ENCODE peak calls at places on chromosomes 1 and 21, in eight cellular contexts. One of them, this sample, is unnamed.

GRCh38 chr1:177236967-177237366 is 66.2 kb downstream of the BRINP2 start:
- DNase-seq in body of pancreas: no peak
- DNase-seq in transverse colon: no peak
- DNase-seq in spleen: no peak
- DNase-seq in IMR-90: no peak
- DNase-seq in tibial nerve: no peak
- DNase-seq in uterus: no peak
- DNase-seq in testis: no peak
- DNase-seq in this sample: no peak

GRCh38 chr1:227937031-227937430 is 10.7 kb downstream of the WNT9A start:
- DNase-seq in IMR-90: no peak
- DNase-seq in uterus: no peak
- DNase-seq in spleen: peak
- DNase-seq in body of pancreas: peak
- DNase-seq in transverse colon: peak
- DNase-seq in tibial nerve: no peak
- DNase-seq in testis: no peak
- DNase-seq in this sample: no peak

GRCh38 chr1:246527402-246528088 is 20.5 kb upstream of the SMYD3 start:
- DNase-seq in transverse colon: no peak
- DNase-seq in body of pancreas: no peak
- DNase-seq in spleen: no peak
- DNase-seq in IMR-90: no peak
- DNase-seq in testis: no peak
- DNase-seq in tibial nerve: no peak
- DNase-seq in uterus: no peak
- DNase-seq in this sample: no peak

GRCh38 chr21:33122507-33122906 is 52.6 kb downstream of the OLIG1 start:
- DNase-seq in uterus: no peak
- DNase-seq in transverse colon: no peak
- DNase-seq in spleen: no peak
- DNase-seq in IMR-90: no peak
- DNase-seq in tibial nerve: no peak
- DNase-seq in body of pancreas: no peak
- DNase-seq in testis: no peak
- DNase-seq in this sample: no peak

GRCh38 chr1:110783292-110783918 is 89.5 kb upstream of the CD53 start:
- DNase-seq in tibial nerve: peak
- DNase-seq in testis: peak
- DNase-seq in spleen: no peak
- DNase-seq in transverse colon: peak
- DNase-seq in uterus: no peak
- DNase-seq in IMR-90: peak
- DNase-seq in body of pancreas: peak
- DNase-seq in this sample: peak

GRCh38 chr21:43717967-43718871 is 710 bp upstream of the PDXK start:
- DNase-seq in transverse colon: no peak
- DNase-seq in IMR-90: no peak
- DNase-seq in spleen: peak
- DNase-seq in body of pancreas: no peak
- DNase-seq in tibial nerve: no peak
- DNase-seq in uterus: peak
- DNase-seq in testis: no peak
- DNase-seq in this sample: no peak

GRCh38 chr1:51063121-51063520 is 38.9 kb upstream of the C1orf185 start:
- DNase-seq in transverse colon: no peak
- DNase-seq in uterus: no peak
- DNase-seq in IMR-90: peak
- DNase-seq in testis: no peak
- DNase-seq in body of pancreas: no peak
- DNase-seq in tibial nerve: no peak
- DNase-seq in spleen: no peak
- DNase-seq in this sample: peak

GRCh38 chr1:173161510-173162221 is 45.5 kb downstream of the TNFSF4 start:
- DNase-seq in IMR-90: peak
- DNase-seq in testis: no peak
- DNase-seq in transverse colon: no peak
- DNase-seq in spleen: no peak
- DNase-seq in uterus: no peak
- DNase-seq in tibial nerve: no peak
- DNase-seq in body of pancreas: no peak
- DNase-seq in this sample: no peak

GRCh38 chr1:72366473-72366872 is 84.1 kb upstream of the NEGR1 start:
- DNase-seq in body of pancreas: no peak
- DNase-seq in tibial nerve: peak
- DNase-seq in spleen: no peak
- DNase-seq in IMR-90: peak
- DNase-seq in transverse colon: no peak
- DNase-seq in testis: no peak
- DNase-seq in uterus: no peak
- DNase-seq in this sample: no peak

GRCh38 chr1:66731462-66731861 is 20.8 kb upstream of the DYNLT5 start:
- DNase-seq in transverse colon: no peak
- DNase-seq in spleen: no peak
- DNase-seq in body of pancreas: no peak
- DNase-seq in testis: no peak
- DNase-seq in IMR-90: no peak
- DNase-seq in tibial nerve: no peak
- DNase-seq in uterus: no peak
- DNase-seq in this sample: no peak

GRCh38 chr1:163999131-163999530 is 559.9 kb upstream of the PBX1 start:
- DNase-seq in transverse colon: no peak
- DNase-seq in testis: no peak
- DNase-seq in spleen: no peak
- DNase-seq in uterus: no peak
- DNase-seq in body of pancreas: no peak
- DNase-seq in tibial nerve: no peak
- DNase-seq in IMR-90: no peak
- DNase-seq in this sample: no peak

GRCh38 chr21:37878946-37879660 is 37.2 kb downstream of the KCNJ6 start:
- DNase-seq in uterus: no peak
- DNase-seq in body of pancreas: no peak
- DNase-seq in IMR-90: peak
- DNase-seq in testis: no peak
- DNase-seq in tibial nerve: no peak
- DNase-seq in transverse colon: no peak
- DNase-seq in spleen: no peak
- DNase-seq in this sample: peak

GRCh38 chr1:234919061-234919755 is 209.4 kb downstream of the TOMM20 start:
- DNase-seq in testis: peak
- DNase-seq in IMR-90: no peak
- DNase-seq in spleen: peak
- DNase-seq in tibial nerve: peak
- DNase-seq in body of pancreas: peak
- DNase-seq in uterus: peak
- DNase-seq in transverse colon: peak
- DNase-seq in this sample: no peak

GRCh38 chr1:227299688-227300087 is 18.6 kb downstream of the CDC42BPA start:
- DNase-seq in testis: no peak
- DNase-seq in tibial nerve: no peak
- DNase-seq in IMR-90: peak
- DNase-seq in spleen: no peak
- DNase-seq in uterus: no peak
- DNase-seq in transverse colon: no peak
- DNase-seq in body of pancreas: no peak
- DNase-seq in this sample: no peak

GRCh38 chr1:81703736-81704463 is 96.8 kb upstream of the ADGRL2 start:
- DNase-seq in spleen: no peak
- DNase-seq in body of pancreas: no peak
- DNase-seq in IMR-90: peak
- DNase-seq in tibial nerve: no peak
- DNase-seq in uterus: no peak
- DNase-seq in transverse colon: no peak
- DNase-seq in testis: no peak
- DNase-seq in this sample: no peak

GRCh38 chr1:190154744-190155143 is 322.9 kb downstream of the BRINP3 start:
- DNase-seq in tibial nerve: no peak
- DNase-seq in IMR-90: no peak
- DNase-seq in testis: no peak
- DNase-seq in uterus: no peak
- DNase-seq in spleen: no peak
- DNase-seq in body of pancreas: no peak
- DNase-seq in transverse colon: no peak
- DNase-seq in this sample: no peak

GRCh38 chr1:229675396-229675795 is 49.3 kb downstream of the URB2 start:
- DNase-seq in tibial nerve: no peak
- DNase-seq in transverse colon: no peak
- DNase-seq in spleen: no peak
- DNase-seq in body of pancreas: no peak
- DNase-seq in testis: no peak
- DNase-seq in uterus: no peak
- DNase-seq in IMR-90: no peak
- DNase-seq in this sample: no peak

GRCh38 chr1:114154146-114154962 is 685 bp upstream of the SYT6 start:
- DNase-seq in spleen: no peak
- DNase-seq in uterus: no peak
- DNase-seq in body of pancreas: peak
- DNase-seq in testis: peak
- DNase-seq in transverse colon: no peak
- DNase-seq in IMR-90: no peak
- DNase-seq in tibial nerve: no peak
- DNase-seq in this sample: no peak

GRCh38 chr1:181743878-181744312 is 260.6 kb downstream of the CACNA1E start:
- DNase-seq in body of pancreas: peak
- DNase-seq in transverse colon: no peak
- DNase-seq in testis: no peak
- DNase-seq in IMR-90: no peak
- DNase-seq in uterus: peak
- DNase-seq in spleen: no peak
- DNase-seq in tibial nerve: no peak
- DNase-seq in this sample: no peak

GRCh38 chr1:156475568-156476500 is 24.7 kb downstream of the MEF2D start:
- DNase-seq in spleen: peak
- DNase-seq in transverse colon: peak
- DNase-seq in uterus: peak
- DNase-seq in testis: peak
- DNase-seq in tibial nerve: peak
- DNase-seq in body of pancreas: peak
- DNase-seq in IMR-90: peak
- DNase-seq in this sample: no peak

GRCh38 chr1:81797701-81798100 is 3.0 kb upstream of the ADGRL2 start:
- DNase-seq in tibial nerve: no peak
- DNase-seq in uterus: no peak
- DNase-seq in IMR-90: no peak
- DNase-seq in transverse colon: no peak
- DNase-seq in testis: no peak
- DNase-seq in body of pancreas: no peak
- DNase-seq in spleen: no peak
- DNase-seq in this sample: no peak

GRCh38 chr1:43853161-43853921 is 80.3 kb upstream of the ARTN start:
- DNase-seq in body of pancreas: peak
- DNase-seq in transverse colon: peak
- DNase-seq in IMR-90: peak
- DNase-seq in uterus: no peak
- DNase-seq in spleen: peak
- DNase-seq in tibial nerve: peak
- DNase-seq in testis: no peak
- DNase-seq in this sample: peak

GRCh38 chr1:85188530-85188929 is 12.3 kb downstream of the SYDE2 start:
- DNase-seq in tibial nerve: no peak
- DNase-seq in testis: no peak
- DNase-seq in body of pancreas: peak
- DNase-seq in IMR-90: no peak
- DNase-seq in transverse colon: no peak
- DNase-seq in spleen: no peak
- DNase-seq in uterus: no peak
- DNase-seq in this sample: no peak

GRCh38 chr1:157369808-157370521 is 182.3 kb downstream of the FCRL5 start:
- DNase-seq in spleen: no peak
- DNase-seq in IMR-90: peak
- DNase-seq in transverse colon: peak
- DNase-seq in body of pancreas: peak
- DNase-seq in tibial nerve: peak
- DNase-seq in testis: peak
- DNase-seq in uterus: no peak
- DNase-seq in this sample: no peak

GRCh38 chr1:165662186-165662585 is 31.2 kb downstream of the MGST3 start:
- DNase-seq in IMR-90: no peak
- DNase-seq in body of pancreas: no peak
- DNase-seq in testis: no peak
- DNase-seq in spleen: no peak
- DNase-seq in tibial nerve: no peak
- DNase-seq in transverse colon: no peak
- DNase-seq in uterus: no peak
- DNase-seq in this sample: no peak

GRCh38 chr1:15834406-15835204 is 12.9 kb upstream of the SPEN start:
- DNase-seq in IMR-90: peak
- DNase-seq in transverse colon: peak
- DNase-seq in tibial nerve: peak
- DNase-seq in testis: peak
- DNase-seq in uterus: peak
- DNase-seq in spleen: peak
- DNase-seq in body of pancreas: peak
- DNase-seq in this sample: peak
- TF ChIP-seq POLR2A in IMR-90: peak
- TF ChIP-seq POLR2A in transverse colon: peak
- TF ChIP-seq POLR2A in tibial nerve: peak
- TF ChIP-seq POLR2A in testis: no peak
- TF ChIP-seq POLR2A in uterus: peak
- TF ChIP-seq POLR2A in spleen: peak
- TF ChIP-seq POLR2A in body of pancreas: peak
- TF ChIP-seq POLR2A in this sample: peak

GRCh38 chr21:17781524-17781923 is 37.6 kb downstream of the C21orf91 start:
- DNase-seq in testis: no peak
- DNase-seq in uterus: no peak
- DNase-seq in spleen: no peak
- DNase-seq in IMR-90: no peak
- DNase-seq in transverse colon: no peak
- DNase-seq in tibial nerve: no peak
- DNase-seq in body of pancreas: no peak
- DNase-seq in this sample: no peak
- TF ChIP-seq POLR2A in testis: no peak
- TF ChIP-seq POLR2A in uterus: no peak
- TF ChIP-seq POLR2A in spleen: no peak
- TF ChIP-seq POLR2A in IMR-90: no peak
- TF ChIP-seq POLR2A in transverse colon: no peak
- TF ChIP-seq POLR2A in tibial nerve: no peak
- TF ChIP-seq POLR2A in body of pancreas: no peak
- TF ChIP-seq POLR2A in this sample: no peak

GRCh38 chr1:112923234-112923955 is 32.6 kb downstream of the SLC16A1 start:
- DNase-seq in body of pancreas: no peak
- DNase-seq in uterus: no peak
- DNase-seq in IMR-90: no peak
- DNase-seq in testis: no peak
- DNase-seq in spleen: no peak
- DNase-seq in transverse colon: no peak
- DNase-seq in tibial nerve: no peak
- DNase-seq in this sample: no peak
- TF ChIP-seq POLR2A in body of pancreas: no peak
- TF ChIP-seq POLR2A in uterus: no peak
- TF ChIP-seq POLR2A in IMR-90: no peak
- TF ChIP-seq POLR2A in testis: no peak
- TF ChIP-seq POLR2A in spleen: no peak
- TF ChIP-seq POLR2A in transverse colon: no peak
- TF ChIP-seq POLR2A in tibial nerve: no peak
- TF ChIP-seq POLR2A in this sample: no peak

DNA sequence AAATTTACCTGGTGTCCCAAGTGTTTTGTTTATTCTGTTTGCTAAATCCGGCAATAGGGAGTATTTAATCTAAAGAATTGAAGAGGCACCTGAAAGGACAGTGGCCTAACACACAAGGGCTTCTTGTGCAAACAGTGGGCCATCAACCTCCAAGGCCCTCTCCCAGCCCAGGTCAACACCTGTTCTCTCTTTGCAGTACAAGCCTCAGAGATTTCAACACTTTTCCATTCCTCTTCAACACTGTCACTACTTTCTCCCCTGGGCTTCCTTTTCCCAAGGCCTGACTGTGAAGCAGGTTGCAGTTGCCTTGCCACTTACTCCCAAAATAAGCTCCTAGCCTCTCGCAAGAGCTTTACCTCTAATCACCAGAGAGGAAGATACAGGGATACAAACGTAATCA is 3.2 kb upstream of the SNAPIN start:
- DNase-seq in body of pancreas: no peak
- DNase-seq in spleen: no peak
- DNase-seq in IMR-90: no peak
- DNase-seq in testis: no peak
- DNase-seq in uterus: no peak
- DNase-seq in tibial nerve: no peak
- DNase-seq in transverse colon: no peak
- DNase-seq in this sample: no peak
- TF ChIP-seq POLR2A in body of pancreas: no peak
- TF ChIP-seq POLR2A in spleen: no peak
- TF ChIP-seq POLR2A in IMR-90: no peak
- TF ChIP-seq POLR2A in testis: no peak
- TF ChIP-seq POLR2A in uterus: no peak
- TF ChIP-seq POLR2A in tibial nerve: no peak
- TF ChIP-seq POLR2A in transverse colon: no peak
- TF ChIP-seq POLR2A in this sample: no peak